ENCODE peak calls at places on chromosomes 3 and 15, in eight cellular contexts. P is cardiac fibroblast, H is brain microvascular endothelial cell, X is stomach, J is HepG2, Q is AG04450, C is cardiac muscle cell, V is psoas muscle. U is an unnamed sample.

GRCh38 chr15:51718199-51718598 is 19.3 kb downstream of the LYSMD2 start:
- DNase-seq in P (no peak), H (no peak), X (no peak), J (no peak), Q (no peak), C (no peak), V (no peak), U (no peak)

GRCh38 chr15:52559583-52559982 is 9.2 kb downstream of the ARPP19 start:
- DNase-seq in P (peak; percentile 48), H (peak; percentile 61), X (no peak), J (no peak), Q (peak; percentile 46), C (peak; percentile 46), V (no peak), U (no peak)

GRCh38 chr3:110198717-110199587 is 861.6 kb upstream of the DPPA4 start:
- DNase-seq in P (no peak), H (no peak), X (no peak), J (no peak), Q (no peak), C (peak; percentile 13), V (no peak), U (no peak)

GRCh38 chr15:92074646-92075045 is 221.1 kb downstream of the SLCO3A1 start:
- DNase-seq in P (peak; percentile 68), H (no peak), X (no peak), J (no peak), Q (no peak), C (peak; percentile 72), V (peak; percentile 66), U (peak; percentile 56)

GRCh38 chr3:30970183-30970582 is 75.7 kb upstream of the GADL1 start:
- DNase-seq in P (peak; percentile 27), H (no peak), X (no peak), J (peak; percentile 4), Q (no peak), C (peak; percentile 16), V (no peak), U (no peak)

GRCh38 chr15:55530861-55531313 is 22.9 kb upstream of the DNAAF4 start:
- DNase-seq in P (peak; percentile 41), H (peak; percentile 12), X (no peak), J (peak; percentile 4), Q (peak; percentile 42), C (peak; percentile 37), V (no peak), U (no peak)

GRCh38 chr15:76529911-76530310 is 193.3 kb downstream of the ISL2 start:
- DNase-seq in P (peak; percentile 8), H (peak; percentile 12), X (no peak), J (no peak), Q (no peak), C (no peak), V (no peak), U (no peak)

GRCh38 chr3:41836360-41837134 is 125.4 kb downstream of the ULK4 start:
- DNase-seq in P (no peak), H (no peak), X (peak; percentile 63), J (no peak), Q (no peak), C (no peak), V (no peak), U (no peak)

GRCh38 chr3:58006661-58007060 is 1.6 kb upstream of the FLNB start:
- DNase-seq in P (no peak), H (no peak), X (no peak), J (no peak), Q (no peak), C (no peak), V (no peak), U (no peak)

GRCh38 chr3:72692959-72693518 is 155.2 kb downstream of the SHQ1 start:
- DNase-seq in P (no peak), H (no peak), X (no peak), J (no peak), Q (no peak), C (no peak), V (no peak), U (no peak)

GRCh38 chr15:60932051-60932915 is 296.8 kb downstream of the RORA start:
- DNase-seq in P (peak; percentile 80), H (no peak), X (peak; percentile 59), J (no peak), Q (no peak), C (peak; percentile 73), V (peak; percentile 79), U (no peak)
- TF ChIP-seq CTCF in P (peak; percentile 18), H (peak; percentile 26), X (no peak), J (peak; percentile 61), Q (no peak), C (peak; percentile 15), V (peak; percentile 60), U (peak; percentile 26)

DNA sequence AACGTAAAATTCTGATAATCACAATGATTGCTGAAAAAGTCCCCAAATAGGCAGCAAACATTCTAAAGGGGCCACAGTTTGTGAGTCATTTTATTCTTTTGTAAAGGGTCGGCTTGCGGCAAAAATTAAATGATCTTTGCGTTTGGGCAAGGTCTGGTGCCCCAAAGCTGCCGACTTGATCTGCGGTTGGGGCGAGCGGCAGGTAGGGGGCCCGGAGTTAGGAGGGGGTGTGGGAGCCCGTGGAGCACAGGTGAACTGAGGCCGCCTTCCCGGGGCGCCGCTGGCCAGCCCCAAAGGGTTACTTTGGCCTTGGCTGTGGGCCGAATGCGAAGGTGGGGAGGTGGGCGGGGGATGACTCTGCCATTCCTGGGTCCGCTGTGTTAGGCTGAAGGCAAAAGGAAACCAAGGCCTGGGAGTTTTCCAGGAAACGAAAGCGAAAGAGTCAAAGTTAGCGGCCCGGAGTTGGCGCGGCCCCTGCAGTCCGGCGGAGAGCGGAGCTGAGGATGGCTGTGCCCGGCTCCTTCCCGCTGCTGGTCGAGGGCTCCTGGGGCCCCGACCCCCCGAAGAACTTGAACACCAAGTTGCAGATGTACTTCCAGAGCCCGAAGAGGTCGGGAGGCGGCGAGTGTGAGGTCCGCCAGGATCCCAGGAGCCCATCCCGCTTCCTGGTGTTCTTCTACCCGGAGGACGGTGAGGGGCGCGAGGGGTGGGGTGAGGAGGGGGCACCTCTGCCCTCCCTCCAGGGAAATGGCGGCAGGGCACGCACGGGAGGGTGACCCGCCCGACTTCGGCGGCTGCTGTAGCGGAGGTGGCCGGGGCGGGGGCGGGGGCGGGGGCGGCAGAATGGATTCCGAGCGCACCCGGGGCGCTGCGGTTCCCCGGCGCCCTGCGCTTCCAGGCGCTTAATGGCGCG is at the start of gene PARP14:
- DNase-seq in P (peak; percentile 72), H (peak; percentile 63), X (peak; percentile 79), J (peak; percentile 55), Q (peak; percentile 43), C (peak; percentile 78), V (peak; percentile 67), U (peak; percentile 66)
- TF ChIP-seq CTCF in P (peak; percentile 3), H (peak; percentile 21), X (no peak), J (peak; percentile 22), Q (peak; percentile 23), C (no peak), V (no peak), U (peak; percentile 14)

GRCh38 chr3:189192725-189193124 is 21.0 kb downstream of the TPRG1 start:
- DNase-seq in P (no peak), H (no peak), X (no peak), J (no peak), Q (no peak), C (no peak), V (no peak), U (no peak)

DNA sequence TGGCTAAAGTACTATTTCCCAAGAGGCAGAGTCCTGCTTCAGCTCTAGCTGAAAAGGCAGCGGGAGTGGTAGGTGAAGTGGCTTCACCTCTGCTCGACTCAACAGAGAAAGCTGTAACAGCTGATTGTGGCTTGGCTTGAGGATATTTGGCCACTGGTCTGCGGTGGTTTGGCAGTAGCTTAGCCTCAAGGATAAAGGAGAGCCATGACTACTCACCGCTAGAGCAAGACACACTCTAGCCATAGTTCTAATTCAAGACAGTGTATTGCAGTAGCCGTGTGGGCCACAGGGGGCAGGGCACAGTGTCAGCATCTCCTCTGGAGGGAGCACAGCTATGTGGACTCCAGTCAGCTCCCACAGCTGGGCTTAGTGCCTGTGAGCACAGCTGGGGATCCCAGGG is 23.5 kb downstream of the TPRG1 start:
- DNase-seq in P (no peak), H (no peak), X (no peak), J (peak; percentile 11), Q (no peak), C (peak; percentile 29), V (no peak), U (no peak)
- TF ChIP-seq CTCF in P (peak; percentile 11), H (peak; percentile 52), X (no peak), J (peak; percentile 44), Q (peak; percentile 5), C (peak; percentile 26), V (peak; percentile 20), U (no peak)

DNA sequence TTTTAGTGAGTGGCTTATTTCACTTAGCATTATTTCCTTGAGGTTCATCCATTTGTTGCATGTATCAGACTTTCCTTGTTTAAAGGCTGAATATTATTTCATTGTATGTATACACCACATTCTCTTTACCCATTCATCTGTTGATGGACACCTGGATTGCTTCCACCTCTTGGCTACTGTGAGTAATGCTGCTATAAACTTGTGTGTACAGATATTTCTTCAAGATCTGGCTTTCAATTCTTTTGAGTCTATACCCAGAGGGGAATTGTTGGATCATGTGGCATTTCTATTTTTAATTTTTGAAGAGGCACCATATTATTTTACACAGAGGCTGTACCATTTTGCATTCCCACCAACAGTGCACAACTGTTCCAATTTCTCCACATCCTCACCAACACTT is 313.5 kb downstream of the RPLP1 start:
- DNase-seq in P (no peak), H (no peak), X (no peak), J (no peak), Q (no peak), C (no peak), V (no peak), U (no peak)
- TF ChIP-seq CTCF in P (no peak), H (no peak), X (no peak), J (no peak), Q (no peak), C (no peak), V (no peak), U (no peak)

DNA sequence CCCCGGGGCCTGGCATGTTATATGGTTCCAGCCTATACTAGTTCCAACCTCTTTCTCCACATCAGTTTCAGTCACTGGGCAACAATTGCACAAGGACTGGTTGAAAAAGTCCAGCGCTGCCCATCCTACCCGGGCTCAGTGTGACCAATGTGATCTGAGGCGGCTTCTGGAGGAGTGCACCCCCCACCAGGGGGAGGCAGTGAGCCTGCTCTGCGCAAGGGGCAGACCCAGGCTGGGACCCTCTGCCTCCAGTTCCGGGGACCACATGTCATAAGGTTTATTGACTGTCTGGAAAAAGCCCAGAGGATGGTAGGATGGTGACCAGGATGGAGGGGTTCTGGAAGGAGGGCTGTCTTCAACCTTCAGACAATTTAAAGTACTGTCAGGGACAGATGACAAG is 25.6 kb upstream of the NR2E3 start:
- DNase-seq in P (no peak), H (no peak), X (no peak), J (no peak), Q (no peak), C (no peak), V (no peak), U (no peak)
- TF ChIP-seq CTCF in P (peak; percentile 38), H (peak; percentile 67), X (no peak), J (peak; percentile 69), Q (peak; percentile 40), C (peak; percentile 38), V (no peak), U (peak; percentile 34)

DNA sequence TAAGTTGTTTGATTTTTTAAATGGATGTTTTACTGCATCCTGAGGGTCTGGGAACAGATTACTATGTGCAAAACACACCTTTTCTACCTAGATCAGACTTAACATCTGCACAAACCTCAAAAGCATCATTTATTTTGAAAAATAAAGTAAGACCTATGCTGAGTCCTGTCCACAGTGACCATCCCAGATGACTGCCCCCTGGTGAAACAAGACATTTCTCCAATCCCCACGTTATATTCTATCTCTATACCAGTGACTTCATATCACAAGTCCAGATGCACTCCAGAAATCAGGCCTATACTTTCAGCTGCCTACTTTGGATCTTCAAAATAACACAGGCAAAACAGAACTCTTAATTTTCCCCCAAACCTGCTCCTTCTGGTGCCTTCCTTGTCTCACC is 143.2 kb downstream of the P2RY1 start:
- DNase-seq in P (no peak), H (no peak), X (no peak), J (no peak), Q (no peak), C (no peak), V (no peak), U (no peak)
- TF ChIP-seq CTCF in P (no peak), H (no peak), X (no peak), J (no peak), Q (no peak), C (no peak), V (no peak), U (no peak)

U was measured in left ventricle myocardium inferior.